ENCODE peak calls at places on chromosomes 12 and 14, in nine cellular contexts. X is A549; E is GM23338; M is kidney epithelial cell; U is T-helper 1 cell; S is hippocampal formation; V is mucosa of gallbladder; P is GM18507; F is stimulated activated CD8-positive, alpha-beta memory T cell treated with anti-CD3 and anti-CD28 coated beads, Interleukin-15, amount 100 ng/mL, for 24 hours. W is an unnamed sample.

GRCh38 chr12:2395352-2395977 is 342.7 kb downstream of the CACNA1C start:
- DNase-seq in X (peak; percentile 46), E (peak; percentile 84), M (no peak), U (no peak), S (no peak), V (peak; percentile 20), P (peak; percentile 29), F (no peak), W (peak; percentile 88)

GRCh38 chr14:52025310-52025709 is 36.0 kb downstream of the RTRAF start:
- DNase-seq in X (no peak), E (no peak), M (peak; percentile 12), U (no peak), S (no peak), V (no peak), P (no peak), F (no peak), W (no peak)

GRCh38 chr14:92846162-92846897 is 52.2 kb downstream of the GOLGA5 start:
- DNase-seq in X (peak; percentile 9), E (no peak), M (peak; percentile 55), U (no peak), S (no peak), V (peak; percentile 15), P (peak; percentile 42), F (no peak), W (no peak)

GRCh38 chr12:91178139-91178561 is 4.5 kb downstream of the DCN start:
- DNase-seq in X (peak; percentile 3), E (peak; percentile 43), M (peak; percentile 16), U (no peak), S (peak; percentile 47), V (no peak), P (no peak), F (no peak), W (no peak)

GRCh38 chr12:111248221-111248620 is 120.7 kb downstream of the PHETA1 start:
- DNase-seq in X (no peak), E (no peak), M (no peak), U (no peak), S (no peak), V (no peak), P (no peak), F (no peak), W (no peak)

GRCh38 chr14:65910108-65910507 is 497.6 kb downstream of the FUT8 start:
- DNase-seq in X (peak; percentile 35), E (no peak), M (peak; percentile 4), U (no peak), S (peak; percentile 15), V (no peak), P (no peak), F (no peak), W (no peak)

GRCh38 chr12:75378354-75378753 is 12.5 kb upstream of the GLIPR1L2 start:
- DNase-seq in X (no peak), E (no peak), M (no peak), U (no peak), S (no peak), V (no peak), P (no peak), F (no peak), W (no peak)

GRCh38 chr14:77653473-77653872 is 37.0 kb upstream of the SPTLC2 start:
- DNase-seq in X (no peak), E (peak; percentile 64), M (no peak), U (no peak), S (no peak), V (no peak), P (no peak), F (no peak), W (peak; percentile 68)

GRCh38 chr14:105251920-105252319 is 3.6 kb downstream of the BTBD6 start:
- DNase-seq in X (no peak), E (no peak), M (no peak), U (no peak), S (no peak), V (no peak), P (no peak), F (no peak), W (no peak)

GRCh38 chr12:76586764-76587395 is 27.3 kb upstream of the OSBPL8 start:
- DNase-seq in X (peak; percentile 57), E (peak; percentile 73), M (no peak), U (no peak), S (peak; percentile 65), V (peak; percentile 25), P (no peak), F (no peak), W (no peak)

GRCh38 chr14:61662437-61663311 is 32.6 kb upstream of the HIF1A start:
- DNase-seq in X (peak; percentile 76), E (peak; percentile 36), M (peak; percentile 86), U (no peak), S (no peak), V (peak; percentile 27), P (peak; percentile 52), F (no peak), W (no peak)

GRCh38 chr12:10102322-10102721 is 3.5 kb upstream of the CLEC1A start:
- DNase-seq in X (no peak), E (no peak), M (no peak), U (no peak), S (no peak), V (no peak), P (no peak), F (no peak), W (no peak)

GRCh38 chr14:36194645-36195044 is 18.1 kb upstream of the PTCSC3 start:
- DNase-seq in X (no peak), E (no peak), M (no peak), U (no peak), S (no peak), V (no peak), P (no peak), F (no peak), W (no peak)

GRCh38 chr14:80805136-80805535 is 136.4 kb downstream of the CEP128 start:
- DNase-seq in X (no peak), E (no peak), M (no peak), U (no peak), S (no peak), V (no peak), P (no peak), F (no peak), W (no peak)

GRCh38 chr12:97960741-97961608 is 498.4 kb downstream of the RMST start:
- DNase-seq in X (peak; percentile 31), E (peak; percentile 81), M (no peak), U (no peak), S (no peak), V (peak; percentile 20), P (no peak), F (no peak), W (no peak)

GRCh38 chr14:24673534-24674203 is 39.7 kb upstream of the GZMB start:
- DNase-seq in X (no peak), E (no peak), M (no peak), U (peak; percentile 24), S (no peak), V (no peak), P (no peak), F (no peak), W (no peak)

GRCh38 chr12:104506691-104507401 is 50.1 kb downstream of the CHST11 start:
- DNase-seq in X (no peak), E (peak; percentile 63), M (no peak), U (no peak), S (no peak), V (no peak), P (no peak), F (no peak), W (no peak)

GRCh38 chr12:645563-646071 is 17.6 kb downstream of the NINJ2 start:
- DNase-seq in X (peak; percentile 75), E (no peak), M (no peak), U (no peak), S (peak; percentile 35), V (peak; percentile 37), P (no peak), F (no peak), W (no peak)

GRCh38 chr12:42977451-42978230 is 388.1 kb upstream of the PRICKLE1 start:
- DNase-seq in X (no peak), E (no peak), M (no peak), U (no peak), S (no peak), V (no peak), P (no peak), F (no peak), W (no peak)

GRCh38 chr14:65303902-65304222 is 108.7 kb upstream of the FUT8 start:
- DNase-seq in X (no peak), E (no peak), M (no peak), U (no peak), S (no peak), V (no peak), P (no peak), F (no peak), W (no peak)

GRCh38 chr12:55725556-55725955 is 3.3 kb downstream of the CD63 start:
- DNase-seq in X (no peak), E (no peak), M (no peak), U (no peak), S (no peak), V (no peak), P (no peak), F (no peak), W (no peak)

GRCh38 chr14:44889600-44890479 is 71.9 kb downstream of the KLHL28 start:
- DNase-seq in X (no peak), E (no peak), M (no peak), U (no peak), S (no peak), V (no peak), P (no peak), F (no peak), W (no peak)

GRCh38 chr12:68334136-68334535 is 2.0 kb upstream of the MDM1 start:
- DNase-seq in X (peak; percentile 60), E (peak; percentile 41), M (no peak), U (no peak), S (no peak), V (no peak), P (no peak), F (no peak), W (no peak)

GRCh38 chr12:50257226-50258166 is 25.8 kb downstream of the LIMA1 start:
- DNase-seq in X (peak; percentile 44), E (no peak), M (no peak), U (no peak), S (no peak), V (peak; percentile 40), P (no peak), F (no peak), W (no peak)

GRCh38 chr14:88798161-88798560 is 5.4 kb upstream of the EML5 start:
- DNase-seq in X (no peak), E (peak; percentile 11), M (no peak), U (no peak), S (no peak), V (no peak), P (no peak), F (no peak), W (no peak)

GRCh38 chr12:128245106-128245505 is 21.9 kb upstream of the TMEM132C start:
- DNase-seq in X (no peak), E (no peak), M (no peak), U (no peak), S (no peak), V (no peak), P (no peak), F (no peak), W (no peak)

GRCh38 chr12:131604146-131604844 is 106.6 kb upstream of the SFSWAP start:
- DNase-seq in X (no peak), E (no peak), M (no peak), U (no peak), S (no peak), V (no peak), P (no peak), F (no peak), W (no peak)